ENCODE peak calls at places on chromosomes 7 and 10, in ten cellular contexts. Y is CD8-positive, alpha-beta T cell; Q is left ventricle myocardium inferior; L is hepatocyte; H is transverse colon; M is right lobe of liver; B is astrocyte of the spinal cord; X is GM12865; G is fibroblast of mammary gland; U is pancreas. O is an unnamed sample.

GRCh38 chr7:139916717-139917395 is 87.8 kb downstream of the TBXAS1 start:
- DNase-seq in H (peak; percentile 37), L (no peak), G (no peak), X (peak; percentile 91), Y (no peak), B (no peak), U (no peak), M (no peak), Q (no peak), O (no peak)

GRCh38 chr10:101287922-101288638 is 58.8 kb upstream of the LBX1 start:
- DNase-seq in U (no peak), L (no peak), G (peak; percentile 48), B (no peak), M (no peak), X (peak; percentile 24), Q (no peak), H (no peak), Y (no peak), O (peak; percentile 44)

GRCh38 chr7:114986181-114986800 is 64.4 kb downstream of the MDFIC start:
- DNase-seq in B (no peak), U (no peak), X (no peak), M (no peak), G (no peak), Y (no peak), H (no peak), L (no peak), Q (no peak), O (no peak)

GRCh38 chr10:74145133-74145532 is 5.5 kb downstream of the AP3M1 start:
- DNase-seq in M (no peak), X (no peak), U (no peak), Q (no peak), B (peak; percentile 93), L (peak; percentile 41), Y (no peak), H (no peak), G (peak; percentile 88), O (peak; percentile 92)

GRCh38 chr10:130737622-130738021 is 573.9 kb downstream of the TCERG1L start:
- DNase-seq in Q (no peak), G (no peak), L (peak; percentile 62), U (no peak), M (no peak), B (no peak), Y (no peak), X (no peak), H (no peak), O (no peak)

GRCh38 chr10:123266981-123267380 is 112.8 kb downstream of the BUB3 start:
- DNase-seq in B (no peak), Q (no peak), M (no peak), U (no peak), L (no peak), G (peak; percentile 17), Y (no peak), X (no peak), H (no peak), O (peak; percentile 57)

GRCh38 chr7:43040461-43040860 is 72.0 kb upstream of the HECW1 start:
- DNase-seq in U (no peak), M (no peak), G (no peak), Y (no peak), Q (no peak), H (no peak), L (no peak), B (no peak), X (no peak), O (no peak)

GRCh38 chr7:10908600-10908999 is 65.1 kb upstream of the PHF14 start:
- DNase-seq in L (peak; percentile 20), H (no peak), M (no peak), G (no peak), X (no peak), Q (no peak), B (no peak), U (no peak), Y (no peak), O (no peak)

GRCh38 chr10:98326621-98327027 is 58.6 kb upstream of the LOXL4 start:
- DNase-seq in G (no peak), Q (peak; percentile 33), M (no peak), X (no peak), U (peak; percentile 35), B (no peak), Y (no peak), L (no peak), H (no peak), O (no peak)

GRCh38 chr10:69801434-69802315 is at the start of gene COL13A1:
- DNase-seq in H (peak; percentile 27), Q (peak; percentile 38), X (no peak), U (peak; percentile 44), B (peak; percentile 80), L (peak; percentile 64), M (peak; percentile 39), G (peak; percentile 69), Y (no peak), O (peak; percentile 60)

DNA sequence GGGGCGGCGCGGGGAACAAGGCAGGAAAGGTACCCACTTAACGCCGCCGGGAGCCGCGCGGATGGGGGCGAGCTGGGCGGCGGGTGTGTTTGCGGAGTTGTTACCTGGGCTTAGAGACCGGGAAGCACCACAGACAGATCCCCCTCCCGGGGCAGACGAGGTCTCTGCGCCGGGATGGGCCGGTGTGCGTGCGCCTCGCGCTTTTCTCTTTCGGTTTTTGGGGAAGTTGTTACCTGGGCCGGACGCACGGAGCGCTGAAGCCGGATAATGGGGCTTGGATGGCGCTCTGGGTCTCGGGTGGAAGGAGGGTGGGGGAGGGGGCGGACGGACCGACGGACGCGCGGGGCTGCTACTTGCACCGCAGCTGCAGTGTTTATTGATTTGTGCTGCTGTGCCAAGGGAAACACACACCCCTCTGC is 1.2 kb downstream of the ZEB1 start:
- DNase-seq in M (peak; percentile 66), H (peak; percentile 42), Q (peak; percentile 56), B (peak; percentile 50), U (peak; percentile 21), G (no peak), Y (peak; percentile 63), L (peak; percentile 35), X (peak; percentile 84), O (no peak)
- TF ChIP-seq CTCF in M (no peak), H (no peak), Q (no peak), B (peak; percentile 6), U (no peak), G (no peak), Y (no peak), L (no peak), X (no peak), O (no peak)

GRCh38 chr7:137981175-137981574 is 20.7 kb downstream of the CREB3L2 start:
- DNase-seq in Y (no peak), G (no peak), Q (no peak), X (no peak), U (no peak), M (no peak), H (no peak), L (no peak), B (no peak), O (no peak)

GRCh38 chr7:137980308-137980707 is 21.6 kb downstream of the CREB3L2 start:
- DNase-seq in Q (no peak), H (no peak), X (peak; percentile 37), L (no peak), Y (no peak), U (no peak), M (no peak), G (no peak), B (no peak), O (no peak)

GRCh38 chr7:137976700-137977099 is 25.2 kb downstream of the CREB3L2 start:
- DNase-seq in H (no peak), G (peak; percentile 86), Q (no peak), X (no peak), Y (no peak), L (no peak), M (no peak), U (no peak), B (no peak), O (no peak)

GRCh38 chr7:137977173-137977572 is 24.7 kb downstream of the CREB3L2 start:
- DNase-seq in L (no peak), Y (no peak), B (no peak), U (no peak), Q (no peak), G (peak; percentile 74), X (no peak), H (no peak), M (no peak), O (no peak)

GRCh38 chr7:137978464-137979237 is 23.2 kb downstream of the CREB3L2 start:
- DNase-seq in U (no peak), Y (no peak), B (peak; percentile 97), H (peak; percentile 41), Q (peak; percentile 52), G (peak; percentile 100), X (no peak), L (no peak), M (no peak), O (peak; percentile 96)
- H3K4me3 ChIP-seq in U (no peak overlapping the region), Y (no peak overlapping the region), B (no peak overlapping the region), H (no peak overlapping the region), Q (no peak overlapping the region), G (no peak overlapping the region), X (no peak overlapping the region), L (no peak overlapping the region), M (no peak overlapping the region), O (no peak overlapping the region)

DNA sequence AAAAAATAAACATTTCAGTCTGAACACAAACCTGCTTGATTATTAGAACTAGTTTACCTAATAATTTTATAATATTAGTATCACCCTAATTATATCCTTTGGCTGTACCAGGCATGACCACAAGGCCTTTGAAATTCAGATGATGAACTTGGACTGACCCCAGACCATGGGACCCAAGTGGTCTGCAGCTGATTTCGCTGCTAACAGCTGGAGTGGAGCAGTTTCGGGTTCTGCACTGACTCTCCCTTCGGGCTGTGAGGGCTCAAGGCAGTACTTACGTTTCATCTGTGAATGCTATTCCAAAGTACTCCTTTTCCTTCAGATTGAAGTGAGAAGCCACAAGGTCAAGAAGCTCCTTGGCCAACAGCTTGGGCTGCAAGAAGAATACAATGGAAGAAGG is 223.8 kb downstream of the PRPF18 start:
- DNase-seq in M (no peak), B (no peak), X (peak; percentile 53), Q (no peak), H (no peak), G (no peak), L (no peak), U (no peak), Y (no peak), O (no peak)
- TF ChIP-seq CTCF in M (no peak), B (no peak), X (no peak), Q (no peak), H (no peak), G (no peak), L (no peak), U (no peak), Y (no peak), O (no peak)

GRCh38 chr7:100215895-100216294 is 3.9 kb upstream of the PVRIG start:
- DNase-seq in L (no peak), U (peak; percentile 59), H (no peak), M (peak; percentile 60), Y (no peak), X (no peak), Q (peak; percentile 50), B (peak; percentile 15), G (peak; percentile 33), O (peak; percentile 67)

GRCh38 chr7:100219271-100219737 is 445 bp upstream of the PVRIG start:
- DNase-seq in Q (no peak), B (no peak), U (no peak), H (no peak), M (no peak), L (no peak), X (no peak), G (no peak), Y (no peak), O (no peak)

GRCh38 chr7:100221767-100222444 is 2.2 kb downstream of the PVRIG start:
- DNase-seq in Q (no peak), L (no peak), U (no peak), Y (peak; percentile 41), H (no peak), X (peak; percentile 34), B (no peak), G (no peak), M (no peak), O (no peak)

GRCh38 chr7:100222445-100223132 is 2.8 kb downstream of the PVRIG start:
- DNase-seq in U (no peak), B (no peak), Y (no peak), Q (no peak), M (no peak), G (no peak), H (no peak), X (no peak), L (no peak), O (no peak)

GRCh38 chr7:100220833-100221718 is 1.3 kb downstream of the PVRIG start:
- DNase-seq in U (no peak), H (peak; percentile 68), L (no peak), B (no peak), Y (peak; percentile 92), X (peak; percentile 95), Q (no peak), G (no peak), M (peak; percentile 29), O (no peak)
- H3K4me3 ChIP-seq in U (no peak overlapping the region), H (peak overlapping the region; percentile 35), L (no peak overlapping the region), B (no peak overlapping the region), Y (peak overlapping the region; percentile 88), X (peak overlapping the region; percentile 66), Q (no peak overlapping the region), G (no peak overlapping the region), M (no peak overlapping the region), O (no peak overlapping the region)